ENCODE peak calls at places on chromosome 21, in nine cellular contexts. One of them, this sample, is unnamed.

GRCh38 chr21:32757804-32758203 is 13.8 kb downstream of the PAXBP1 start:
- DNase-seq in NCI-H510A: no peak
- DNase-seq in ureter: no peak
- DNase-seq in ACHN: no peak
- DNase-seq in C1 segment of cervical spinal cord: no peak
- DNase-seq in SW480: no peak
- DNase-seq in NCI-H748 treated with DMSO at 0.1 percent for 48 hours: no peak
- DNase-seq in IMR-90: no peak
- DNase-seq in CD4-positive, alpha-beta T cell: no peak
- DNase-seq in this sample: no peak

GRCh38 chr21:34923202-34923601 is 125.9 kb downstream of the RUNX1 start:
- DNase-seq in NCI-H510A: no peak
- DNase-seq in C1 segment of cervical spinal cord: no peak
- DNase-seq in ACHN: no peak
- DNase-seq in NCI-H748 treated with DMSO at 0.1 percent for 48 hours: no peak
- DNase-seq in SW480: no peak
- DNase-seq in ureter: no peak
- DNase-seq in IMR-90: no peak
- DNase-seq in CD4-positive, alpha-beta T cell: no peak
- DNase-seq in this sample: no peak

GRCh38 chr21:42777064-42777756 is 102.1 kb downstream of the WDR4 start:
- DNase-seq in IMR-90: no peak
- DNase-seq in ACHN: no peak
- DNase-seq in C1 segment of cervical spinal cord: no peak
- DNase-seq in CD4-positive, alpha-beta T cell: no peak
- DNase-seq in SW480: no peak
- DNase-seq in NCI-H510A: no peak
- DNase-seq in ureter: no peak
- DNase-seq in NCI-H748 treated with DMSO at 0.1 percent for 48 hours: no peak
- DNase-seq in this sample: no peak

GRCh38 chr21:45979141-45979631 is 2.4 kb upstream of the COL6A1 start:
- DNase-seq in SW480: peak; percentile 61
- DNase-seq in IMR-90: no peak
- DNase-seq in CD4-positive, alpha-beta T cell: no peak
- DNase-seq in ACHN: no peak
- DNase-seq in NCI-H748 treated with DMSO at 0.1 percent for 48 hours: no peak
- DNase-seq in C1 segment of cervical spinal cord: no peak
- DNase-seq in ureter: no peak
- DNase-seq in NCI-H510A: no peak
- DNase-seq in this sample: no peak

GRCh38 chr21:44533891-44534627 is 5.9 kb downstream of the KRTAP10-1 start:
- DNase-seq in C1 segment of cervical spinal cord: no peak
- DNase-seq in NCI-H510A: no peak
- DNase-seq in IMR-90: no peak
- DNase-seq in NCI-H748 treated with DMSO at 0.1 percent for 48 hours: no peak
- DNase-seq in SW480: no peak
- DNase-seq in CD4-positive, alpha-beta T cell: no peak
- DNase-seq in ACHN: no peak
- DNase-seq in ureter: no peak
- DNase-seq in this sample: no peak

GRCh38 chr21:15062566-15062965 is 2.2 kb downstream of the NRIP1 start:
- DNase-seq in NCI-H748 treated with DMSO at 0.1 percent for 48 hours: peak; percentile 21
- DNase-seq in ureter: no peak
- DNase-seq in C1 segment of cervical spinal cord: no peak
- DNase-seq in SW480: no peak
- DNase-seq in CD4-positive, alpha-beta T cell: no peak
- DNase-seq in NCI-H510A: no peak
- DNase-seq in IMR-90: no peak
- DNase-seq in ACHN: no peak
- DNase-seq in this sample: no peak

GRCh38 chr21:37874481-37874880 is 41.8 kb downstream of the KCNJ6 start:
- DNase-seq in ACHN: no peak
- DNase-seq in C1 segment of cervical spinal cord: no peak
- DNase-seq in SW480: no peak
- DNase-seq in IMR-90: no peak
- DNase-seq in NCI-H748 treated with DMSO at 0.1 percent for 48 hours: no peak
- DNase-seq in CD4-positive, alpha-beta T cell: no peak
- DNase-seq in ureter: no peak
- DNase-seq in NCI-H510A: no peak
- DNase-seq in this sample: no peak

GRCh38 chr21:15706686-15707085 is 23.1 kb upstream of the USP25 start:
- DNase-seq in NCI-H748 treated with DMSO at 0.1 percent for 48 hours: no peak
- DNase-seq in SW480: no peak
- DNase-seq in IMR-90: peak; percentile 97
- DNase-seq in ureter: peak; percentile 53
- DNase-seq in ACHN: peak; percentile 59
- DNase-seq in C1 segment of cervical spinal cord: no peak
- DNase-seq in NCI-H510A: no peak
- DNase-seq in CD4-positive, alpha-beta T cell: no peak
- DNase-seq in this sample: peak; percentile 95

GRCh38 chr21:14987370-14988170 is 77.2 kb downstream of the NRIP1 start:
- DNase-seq in SW480: no peak
- DNase-seq in NCI-H510A: no peak
- DNase-seq in ACHN: no peak
- DNase-seq in CD4-positive, alpha-beta T cell: no peak
- DNase-seq in ureter: no peak
- DNase-seq in C1 segment of cervical spinal cord: no peak
- DNase-seq in IMR-90: no peak
- DNase-seq in NCI-H748 treated with DMSO at 0.1 percent for 48 hours: no peak
- DNase-seq in this sample: no peak

GRCh38 chr21:32132911-32133310 is 145.9 kb downstream of the MIS18A start:
- DNase-seq in IMR-90: no peak
- DNase-seq in ureter: no peak
- DNase-seq in SW480: no peak
- DNase-seq in CD4-positive, alpha-beta T cell: no peak
- DNase-seq in NCI-H748 treated with DMSO at 0.1 percent for 48 hours: no peak
- DNase-seq in NCI-H510A: no peak
- DNase-seq in ACHN: no peak
- DNase-seq in C1 segment of cervical spinal cord: no peak
- DNase-seq in this sample: no peak

GRCh38 chr21:29091032-29091431 is 17.6 kb upstream of the CCT8 start:
- DNase-seq in ACHN: no peak
- DNase-seq in ureter: no peak
- DNase-seq in NCI-H510A: no peak
- DNase-seq in C1 segment of cervical spinal cord: no peak
- DNase-seq in CD4-positive, alpha-beta T cell: no peak
- DNase-seq in SW480: no peak
- DNase-seq in IMR-90: peak; percentile 84
- DNase-seq in NCI-H748 treated with DMSO at 0.1 percent for 48 hours: no peak
- DNase-seq in this sample: peak; percentile 86

GRCh38 chr21:15057290-15057689 is 7.5 kb downstream of the NRIP1 start:
- DNase-seq in SW480: no peak
- DNase-seq in NCI-H510A: no peak
- DNase-seq in ACHN: peak; percentile 53
- DNase-seq in CD4-positive, alpha-beta T cell: no peak
- DNase-seq in IMR-90: no peak
- DNase-seq in NCI-H748 treated with DMSO at 0.1 percent for 48 hours: no peak
- DNase-seq in C1 segment of cervical spinal cord: no peak
- DNase-seq in ureter: no peak
- DNase-seq in this sample: no peak

GRCh38 chr21:45365608-45366241 is 39.2 kb upstream of the COL18A1 start:
- DNase-seq in ACHN: peak; percentile 91
- DNase-seq in CD4-positive, alpha-beta T cell: no peak
- DNase-seq in SW480: peak; percentile 91
- DNase-seq in IMR-90: peak; percentile 68
- DNase-seq in NCI-H748 treated with DMSO at 0.1 percent for 48 hours: no peak
- DNase-seq in C1 segment of cervical spinal cord: no peak
- DNase-seq in ureter: no peak
- DNase-seq in NCI-H510A: no peak
- DNase-seq in this sample: peak; percentile 88